ENCODE peak calls at places on chromosomes 12 and 14, in five cellular contexts. One of them, this sample, is unnamed.

GRCh38 chr14:76782885-76783566 is 21.8 kb downstream of the VASH1 start:
- DNase-seq in GM23338: no peak
- DNase-seq in suprapubic skin: no peak
- DNase-seq in endothelial cell of umbilical vein: no peak
- DNase-seq in stomach: no peak
- DNase-seq in this sample: no peak

GRCh38 chr12:123389560-123390351 is 5.8 kb downstream of the KMT5A start:
- DNase-seq in suprapubic skin: peak; percentile 78
- DNase-seq in stomach: peak; percentile 67
- DNase-seq in endothelial cell of umbilical vein: peak; percentile 25
- DNase-seq in GM23338: peak; percentile 74
- DNase-seq in this sample: no peak

GRCh38 chr12:125187148-125187733 is 122.0 kb downstream of the AACS start:
- DNase-seq in endothelial cell of umbilical vein: no peak
- DNase-seq in suprapubic skin: no peak
- DNase-seq in stomach: no peak
- DNase-seq in GM23338: peak; percentile 44
- DNase-seq in this sample: no peak

GRCh38 chr12:109016978-109017377 is 3.9 kb downstream of the SVOP start:
- DNase-seq in suprapubic skin: no peak
- DNase-seq in GM23338: no peak
- DNase-seq in endothelial cell of umbilical vein: no peak
- DNase-seq in stomach: no peak
- DNase-seq in this sample: no peak

GRCh38 chr12:2003676-2004112 is 563 bp downstream of the DCP1B start:
- DNase-seq in GM23338: peak; percentile 16
- DNase-seq in suprapubic skin: no peak
- DNase-seq in endothelial cell of umbilical vein: no peak
- DNase-seq in stomach: no peak
- DNase-seq in this sample: no peak

GRCh38 chr12:6605425-6606330 is 1.5 kb downstream of the CHD4 start:
- DNase-seq in stomach: no peak
- DNase-seq in suprapubic skin: peak; percentile 74
- DNase-seq in GM23338: peak; percentile 82
- DNase-seq in endothelial cell of umbilical vein: peak; percentile 15
- DNase-seq in this sample: no peak

GRCh38 chr14:20632831-20633771 is 8.4 kb downstream of the OR6S1 start:
- DNase-seq in endothelial cell of umbilical vein: peak; percentile 61
- DNase-seq in suprapubic skin: no peak
- DNase-seq in GM23338: peak; percentile 97
- DNase-seq in stomach: peak; percentile 43
- DNase-seq in this sample: no peak

GRCh38 chr12:64780531-64781373 is 21.5 kb upstream of the GNS start:
- DNase-seq in endothelial cell of umbilical vein: peak; percentile 43
- DNase-seq in suprapubic skin: peak; percentile 67
- DNase-seq in stomach: peak; percentile 87
- DNase-seq in GM23338: peak; percentile 66
- DNase-seq in this sample: no peak

GRCh38 chr14:102507026-102507860 is 2.3 kb downstream of the ANKRD9 start:
- DNase-seq in suprapubic skin: no peak
- DNase-seq in GM23338: peak; percentile 86
- DNase-seq in endothelial cell of umbilical vein: no peak
- DNase-seq in stomach: no peak
- DNase-seq in this sample: no peak

GRCh38 chr12:7106082-7106481 is 2.9 kb downstream of the C1RL start:
- DNase-seq in suprapubic skin: no peak
- DNase-seq in GM23338: no peak
- DNase-seq in stomach: no peak
- DNase-seq in endothelial cell of umbilical vein: no peak
- DNase-seq in this sample: no peak

DNA sequence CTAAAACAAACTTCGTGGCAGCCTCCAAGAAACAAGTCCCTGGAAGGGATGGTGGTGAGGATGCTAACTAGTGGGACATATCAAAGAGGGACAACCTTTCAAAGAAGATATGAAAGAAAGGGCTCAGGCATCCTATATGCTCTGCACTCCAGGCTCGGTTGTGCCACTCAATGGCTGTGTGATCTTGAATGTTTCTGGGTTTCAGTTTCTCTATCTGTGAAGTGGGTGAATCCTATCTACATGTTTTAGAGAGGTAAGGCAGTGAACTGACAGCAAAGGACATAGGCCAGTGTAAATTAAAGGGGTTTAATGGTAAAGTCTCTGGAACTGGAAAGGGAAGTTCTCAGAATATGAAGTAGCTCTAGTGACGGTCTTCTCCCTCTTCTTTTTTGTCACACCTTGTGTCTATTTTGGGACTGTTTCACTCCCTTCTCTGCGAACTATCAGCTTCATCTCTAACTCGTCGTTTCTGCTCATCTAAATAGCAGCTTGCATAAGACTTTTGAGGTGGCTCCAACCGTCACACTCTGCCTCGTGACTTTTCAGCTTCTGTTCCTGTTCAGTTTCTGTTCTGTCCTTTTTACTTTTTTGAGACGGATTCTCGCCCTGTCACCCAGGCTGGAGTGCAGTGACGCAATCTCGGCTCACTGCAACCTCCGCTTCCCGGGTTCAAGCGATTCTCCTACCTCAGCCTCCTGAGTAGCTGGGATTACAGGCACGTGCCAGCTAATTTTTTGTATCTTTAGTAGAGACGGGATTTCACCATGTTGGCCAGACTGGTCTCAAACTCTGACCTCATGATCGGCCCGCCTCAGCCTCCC is 273.6 kb downstream of the SUDS3 start:
- DNase-seq in suprapubic skin: no peak
- DNase-seq in endothelial cell of umbilical vein: no peak
- DNase-seq in GM23338: no peak
- DNase-seq in stomach: no peak
- DNase-seq in this sample: no peak
- TF ChIP-seq POLR2AphosphoS5 in suprapubic skin: no peak
- TF ChIP-seq POLR2AphosphoS5 in endothelial cell of umbilical vein: no peak
- TF ChIP-seq POLR2AphosphoS5 in GM23338: no peak
- TF ChIP-seq POLR2AphosphoS5 in stomach: no peak
- TF ChIP-seq POLR2AphosphoS5 in this sample: no peak

DNA sequence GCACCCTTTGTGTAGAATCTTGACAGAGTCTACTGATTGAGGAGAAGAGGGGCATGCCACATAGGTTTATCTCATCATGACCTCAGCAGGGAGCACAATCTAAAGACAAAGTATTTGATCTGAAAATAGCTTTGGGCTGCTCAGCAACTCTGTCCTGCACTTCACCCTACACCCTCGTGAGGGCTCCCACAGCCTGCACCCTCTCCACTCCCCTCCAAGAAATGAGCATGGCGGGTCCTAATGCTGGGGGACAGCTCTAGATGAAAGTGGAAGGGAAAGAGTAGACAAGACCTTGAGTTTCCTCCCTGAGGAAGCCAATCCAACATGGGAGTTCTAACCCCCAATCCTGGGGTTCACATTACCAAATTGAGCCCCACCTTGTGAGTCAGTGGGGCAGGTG is 10.7 kb upstream of the KRT5 start:
- DNase-seq in endothelial cell of umbilical vein: no peak
- DNase-seq in GM23338: no peak
- DNase-seq in suprapubic skin: no peak
- DNase-seq in stomach: no peak
- DNase-seq in this sample: no peak
- H3K27ac ChIP-seq in endothelial cell of umbilical vein: no peak overlapping the region
- H3K27ac ChIP-seq in GM23338: no peak overlapping the region
- H3K27ac ChIP-seq in suprapubic skin: no peak overlapping the region
- H3K27ac ChIP-seq in stomach: no peak overlapping the region
- H3K27ac ChIP-seq in this sample: no peak overlapping the region

DNA sequence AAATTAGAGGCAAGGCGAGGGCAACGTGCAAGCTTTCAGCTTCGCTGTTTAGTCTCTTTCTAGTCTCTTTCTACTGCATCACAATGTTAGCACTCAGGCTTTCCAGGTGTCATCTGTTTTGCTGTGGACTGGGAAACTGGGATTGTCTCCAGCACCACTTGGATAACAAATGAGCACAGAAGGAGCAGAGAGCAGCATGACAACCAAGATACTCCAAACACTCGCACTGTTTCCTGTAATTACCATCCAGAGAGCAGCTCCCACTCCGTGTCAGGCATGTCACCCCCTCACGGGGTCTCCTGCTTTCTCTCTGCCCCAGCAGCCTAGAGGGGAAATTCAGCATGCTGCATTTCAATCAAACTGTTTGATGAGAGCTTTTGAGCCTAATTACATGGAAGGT is 917.8 kb downstream of the DIO2 start:
- DNase-seq in GM23338: no peak
- DNase-seq in suprapubic skin: no peak
- DNase-seq in endothelial cell of umbilical vein: no peak
- DNase-seq in stomach: no peak
- DNase-seq in this sample: no peak
- TF ChIP-seq POLR2AphosphoS5 in GM23338: no peak
- TF ChIP-seq POLR2AphosphoS5 in suprapubic skin: no peak
- TF ChIP-seq POLR2AphosphoS5 in endothelial cell of umbilical vein: no peak
- TF ChIP-seq POLR2AphosphoS5 in stomach: no peak
- TF ChIP-seq POLR2AphosphoS5 in this sample: no peak

DNA sequence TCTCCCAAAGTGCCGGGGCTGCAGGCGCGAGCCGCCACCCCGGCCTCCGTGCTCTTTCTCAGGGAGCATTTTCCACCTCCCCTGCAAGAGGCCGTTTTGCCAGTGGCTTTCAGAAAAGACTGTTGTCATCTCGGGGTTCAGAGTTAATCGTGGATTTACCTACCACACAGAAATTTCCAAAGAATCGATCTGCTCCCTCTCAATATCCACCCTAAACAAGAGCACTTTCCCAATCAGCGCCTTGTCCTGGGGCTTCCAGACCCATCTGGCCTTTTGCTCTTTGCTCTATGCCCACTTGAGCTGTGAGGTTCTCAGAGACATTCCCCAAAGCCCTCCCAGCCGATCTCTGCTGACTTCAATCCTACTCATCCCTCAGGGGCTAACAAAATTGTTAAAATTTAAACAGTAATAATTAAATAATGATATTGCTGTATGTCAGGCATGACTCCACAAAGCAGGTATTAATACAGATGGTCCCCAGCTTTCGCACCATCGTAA is 86.6 kb downstream of the NINJ2 start:
- DNase-seq in suprapubic skin: no peak
- DNase-seq in endothelial cell of umbilical vein: peak; percentile 4
- DNase-seq in stomach: no peak
- DNase-seq in GM23338: no peak
- DNase-seq in this sample: no peak
- H3K27ac ChIP-seq in suprapubic skin: peak overlapping the region; percentile 90
- H3K27ac ChIP-seq in endothelial cell of umbilical vein: no peak overlapping the region
- H3K27ac ChIP-seq in stomach: peak overlapping the region; percentile 59
- H3K27ac ChIP-seq in GM23338: no peak overlapping the region
- H3K27ac ChIP-seq in this sample: no peak overlapping the region

GRCh38 chr12:110337912-110338710 is 57.1 kb downstream of the ATP2A2 start:
- DNase-seq in suprapubic skin: no peak
- DNase-seq in endothelial cell of umbilical vein: no peak
- DNase-seq in stomach: no peak
- DNase-seq in GM23338: no peak
- DNase-seq in this sample: no peak
- TF ChIP-seq POLR2AphosphoS5 in suprapubic skin: no peak
- TF ChIP-seq POLR2AphosphoS5 in endothelial cell of umbilical vein: no peak
- TF ChIP-seq POLR2AphosphoS5 in stomach: no peak
- TF ChIP-seq POLR2AphosphoS5 in GM23338: no peak
- TF ChIP-seq POLR2AphosphoS5 in this sample: no peak

GRCh38 chr14:64823305-64823985 is 56.3 kb downstream of the SPTB start:
- DNase-seq in stomach: peak; percentile 84
- DNase-seq in endothelial cell of umbilical vein: peak; percentile 36
- DNase-seq in suprapubic skin: peak; percentile 77
- DNase-seq in GM23338: peak; percentile 90
- DNase-seq in this sample: no peak

GRCh38 chr14:64818151-64818550 is 61.6 kb downstream of the SPTB start:
- DNase-seq in stomach: no peak
- DNase-seq in endothelial cell of umbilical vein: no peak
- DNase-seq in suprapubic skin: no peak
- DNase-seq in GM23338: no peak
- DNase-seq in this sample: no peak

GRCh38 chr14:64825006-64825405 is 54.7 kb downstream of the SPTB start:
- DNase-seq in stomach: no peak
- DNase-seq in endothelial cell of umbilical vein: no peak
- DNase-seq in GM23338: no peak
- DNase-seq in suprapubic skin: no peak
- DNase-seq in this sample: no peak

GRCh38 chr14:64825498-64825897 is 54.2 kb downstream of the SPTB start:
- DNase-seq in suprapubic skin: no peak
- DNase-seq in stomach: no peak
- DNase-seq in GM23338: no peak
- DNase-seq in endothelial cell of umbilical vein: no peak
- DNase-seq in this sample: no peak

DNA sequence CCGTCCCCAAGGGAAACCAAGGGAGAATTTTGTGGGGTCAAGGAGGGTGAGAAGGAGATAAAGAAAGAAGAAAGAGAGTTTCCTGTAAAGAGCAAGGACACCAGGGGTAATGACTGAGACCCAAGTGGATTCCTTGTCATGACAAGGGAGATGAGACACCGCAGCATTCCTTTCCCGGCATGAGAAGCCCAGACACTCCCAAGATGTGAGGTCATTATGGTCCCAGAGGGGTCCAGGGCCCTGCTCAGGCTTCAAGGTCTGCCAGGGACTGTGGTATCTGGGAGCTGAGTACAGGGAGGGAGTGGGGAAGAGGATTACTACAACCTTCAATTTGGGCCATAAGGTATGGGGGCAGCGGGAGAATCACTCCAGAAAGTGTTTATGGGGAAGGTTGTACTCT is 58.1 kb downstream of the SPTB start:
- DNase-seq in endothelial cell of umbilical vein: no peak
- DNase-seq in suprapubic skin: no peak
- DNase-seq in GM23338: no peak
- DNase-seq in stomach: no peak
- DNase-seq in this sample: no peak
- H3K27ac ChIP-seq in endothelial cell of umbilical vein: no peak overlapping the region
- H3K27ac ChIP-seq in suprapubic skin: no peak overlapping the region
- H3K27ac ChIP-seq in GM23338: no peak overlapping the region
- H3K27ac ChIP-seq in stomach: no peak overlapping the region
- H3K27ac ChIP-seq in this sample: no peak overlapping the region